ENCODE peak calls at places on chromosomes 7 and 10, in six cellular contexts. O is body of pancreas, S is thoracic aorta, F is SK-N-SH, C is cardiac muscle cell, X is fibroblast of pulmonary artery. P is an unnamed sample.

GRCh38 chr7:17302575-17303142 is 4.2 kb downstream of the AHR start:
- DNase-seq in S (no peak), C (no peak), X (peak), O (no peak), F (no peak), P (peak)

GRCh38 chr7:8236781-8237407 is 25.1 kb downstream of the ICA1 start:
- DNase-seq in C (no peak), O (no peak), X (no peak), S (no peak), F (peak), P (no peak)

GRCh38 chr7:27066148-27066547 is 29.7 kb downstream of the HOXA1 start:
- DNase-seq in O (no peak), X (peak), C (no peak), S (no peak), F (no peak), P (peak)

GRCh38 chr7:102193806-102194205 is 92.9 kb upstream of the SH2B2 start:
- DNase-seq in F (no peak), O (no peak), X (peak), S (no peak), C (no peak), P (peak)

GRCh38 chr7:32116436-32116835 is 46.2 kb upstream of the PDE1C start:
- DNase-seq in O (no peak), F (no peak), C (no peak), S (no peak), X (no peak), P (no peak)

GRCh38 chr10:34018129-34018528 is 683.7 kb upstream of the NRP1 start:
- DNase-seq in X (peak), S (no peak), C (no peak), F (no peak), O (no peak), P (no peak)

GRCh38 chr10:13734151-13734550 is 147.4 kb downstream of the PRPF18 start:
- DNase-seq in S (no peak), O (no peak), F (no peak), C (no peak), X (no peak), P (no peak)

GRCh38 chr7:40077849-40078248 is 56.6 kb downstream of the MPLKIP start:
- DNase-seq in F (no peak), O (no peak), C (no peak), S (no peak), X (peak), P (peak)

GRCh38 chr7:17939670-17940301 is 508 bp downstream of the SNX13 start:
- DNase-seq in X (peak), F (peak), C (peak), S (peak), O (peak), P (peak)

GRCh38 chr10:14975672-14976273 is 16.6 kb downstream of the MEIG1 start:
- DNase-seq in O (no peak), X (no peak), F (peak), S (no peak), C (no peak), P (no peak)
- TF ChIP-seq CTCF in O (peak), X (peak), F (peak), S (no peak), C (peak), P (peak)

DNA sequence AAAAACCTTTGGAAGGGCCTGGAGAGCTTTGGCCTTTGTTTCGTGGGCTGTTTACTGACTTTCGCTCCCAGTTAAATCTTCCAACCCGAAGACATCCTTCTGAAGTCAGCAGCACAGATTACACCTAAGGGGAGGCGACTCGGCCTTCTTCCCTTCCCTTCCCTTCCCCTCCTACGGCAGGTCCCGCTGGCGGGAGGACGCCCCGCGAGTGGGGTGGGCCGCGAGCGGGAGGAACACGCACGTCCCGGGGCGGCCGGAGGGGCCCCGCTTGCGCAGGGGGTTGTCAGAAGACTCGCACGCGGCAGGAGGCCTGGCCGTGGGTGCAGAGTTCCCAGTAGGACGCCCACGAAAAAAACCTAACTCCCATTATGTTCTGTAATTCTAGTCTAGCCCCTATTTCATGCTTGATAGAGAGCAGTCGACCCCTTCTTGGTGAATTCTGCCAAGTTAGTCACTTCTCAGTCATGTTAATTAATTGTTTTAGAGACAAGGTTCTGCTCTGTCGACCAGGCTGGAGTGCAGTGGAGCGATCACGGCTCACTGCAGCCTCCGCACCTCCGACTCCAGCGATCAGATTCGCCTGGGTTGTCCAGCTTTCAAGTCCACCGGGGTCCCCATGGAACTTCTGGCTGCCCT is 19.2 kb upstream of the ZNF32 start:
- DNase-seq in C (no peak), O (no peak), S (no peak), X (no peak), F (no peak), P (no peak)
- H3K4me3 ChIP-seq in C (no peak), O (no peak), S (peak), X (no peak), F (no peak), P (peak)

DNA sequence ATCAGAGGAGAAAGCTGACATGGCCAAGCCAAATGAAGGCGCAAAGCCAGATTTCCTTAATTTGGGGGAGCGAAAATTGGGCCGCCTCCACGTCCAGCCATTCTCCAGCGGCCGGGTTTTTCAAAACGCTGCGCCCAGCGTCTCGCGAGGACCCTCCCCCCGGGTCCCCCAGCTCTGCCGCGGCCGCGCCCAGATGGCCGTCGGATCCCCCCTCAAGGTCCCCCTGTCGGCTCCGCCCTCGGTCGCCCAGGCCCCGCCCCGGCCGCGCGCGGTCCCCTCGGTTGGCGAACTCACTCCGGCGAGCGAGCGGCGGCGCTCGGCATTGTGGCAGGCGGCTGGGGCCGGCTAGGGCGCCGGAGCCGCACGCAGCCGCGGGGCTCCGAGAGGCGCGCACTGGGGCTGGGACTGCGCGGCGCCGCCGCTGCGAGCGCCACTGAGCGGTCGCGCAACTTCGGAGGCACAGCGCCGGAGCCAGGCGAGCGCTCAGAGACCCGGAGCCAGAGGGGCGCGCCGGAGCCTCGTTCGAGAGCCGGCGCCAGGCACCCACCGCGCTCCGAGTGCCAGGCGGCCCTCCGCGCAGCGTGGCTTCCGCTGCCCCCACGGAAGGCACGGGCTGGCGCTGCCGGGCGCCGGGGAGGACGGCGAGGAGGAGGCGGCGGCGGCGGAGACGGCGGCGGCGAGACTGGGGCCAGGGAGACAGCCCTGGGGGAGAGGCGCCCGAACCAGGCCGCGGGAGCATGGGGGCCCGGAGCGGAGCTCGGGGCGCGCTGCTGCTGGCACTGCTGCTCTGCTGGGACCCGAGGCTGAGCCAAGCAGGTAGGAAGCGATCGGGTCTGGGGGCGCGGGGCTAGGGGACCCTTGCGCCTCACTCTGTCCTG is at the start of gene UNC5B:
- DNase-seq in S (peak), C (peak), O (peak), X (peak), F (peak), P (peak)
- TF ChIP-seq CTCF in S (peak), C (peak), O (peak), X (no peak), F (no peak), P (no peak)

GRCh38 chr10:2205406-2205805 is 468.1 kb upstream of the ADARB2 start:
- DNase-seq in S (no peak), X (no peak), C (no peak), F (no peak), O (no peak), P (no peak)
- H3K4me3 ChIP-seq in S (no peak), X (no peak), C (no peak), F (no peak), O (no peak), P (no peak)

DNA sequence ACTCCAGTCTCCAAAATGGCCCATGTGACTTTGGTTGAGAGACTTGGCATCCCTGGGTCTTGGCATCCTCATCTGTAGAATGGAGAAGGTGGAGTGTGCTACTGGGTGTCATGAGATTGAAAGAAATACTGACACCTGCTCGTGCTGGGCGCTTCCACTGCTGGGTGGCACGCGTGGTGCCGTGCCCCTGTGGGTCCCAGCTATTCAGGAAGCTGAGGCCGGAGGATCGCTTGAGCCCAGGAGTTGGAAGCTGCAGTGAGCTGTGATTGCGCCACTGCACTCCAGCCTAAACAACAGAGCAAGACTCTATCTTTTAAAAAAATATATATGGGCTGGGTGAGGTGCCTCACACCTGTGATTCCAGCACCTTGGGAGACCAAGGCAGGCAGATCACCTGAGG is 53.1 kb downstream of the NPTX2 start:
- DNase-seq in C (no peak), F (no peak), X (no peak), S (no peak), O (no peak), P (no peak)
- TF ChIP-seq CTCF in C (no peak), F (no peak), X (no peak), S (no peak), O (no peak), P (no peak)

DNA sequence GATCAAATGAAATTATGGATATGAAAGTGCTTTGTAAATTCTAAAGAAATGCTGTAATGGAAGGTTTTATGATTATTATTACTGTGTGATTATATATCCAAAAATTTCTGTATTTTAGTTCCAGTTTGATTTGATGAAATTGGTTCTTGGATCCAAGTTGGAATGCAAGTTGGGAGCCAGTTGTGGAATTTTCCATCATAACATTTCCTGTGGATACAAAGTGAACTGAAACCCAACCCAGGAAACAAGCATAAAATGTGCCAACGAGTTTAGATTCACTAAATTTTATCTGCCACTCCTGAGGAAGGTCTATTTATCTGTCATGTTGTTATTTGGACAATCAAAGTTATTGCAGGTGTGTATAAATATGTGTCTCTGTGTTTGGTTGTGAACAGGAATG is 131.4 kb upstream of the MDFIC start:
- DNase-seq in X (peak), S (no peak), C (no peak), F (no peak), O (no peak), P (no peak)
- H3K4me3 ChIP-seq in X (no peak), S (no peak), C (no peak), F (no peak), O (no peak), P (no peak)

GRCh38 chr10:67864560-67865371 is 19.7 kb upstream of the SIRT1 start:
- DNase-seq in S (no peak), F (no peak), O (no peak), C (no peak), X (no peak), P (no peak)
- TF ChIP-seq CTCF in S (no peak), F (no peak), O (no peak), C (no peak), X (no peak), P (no peak)

GRCh38 chr10:79149662-79150443 is 81.1 kb downstream of the ZMIZ1 start:
- DNase-seq in F (peak), C (no peak), O (peak), X (peak), S (no peak), P (peak)
- H3K4me3 ChIP-seq in F (no peak), C (no peak), O (no peak), X (no peak), S (no peak), P (no peak)

GRCh38 chr7:96713037-96713436 is 3.4 kb upstream of the SEM1 start:
- DNase-seq in F (no peak), X (no peak), O (no peak), C (no peak), S (no peak), P (no peak)

GRCh38 chr7:96707901-96708774 is 1.5 kb downstream of the SEM1 start:
- DNase-seq in C (no peak), S (no peak), X (peak), O (no peak), F (no peak), P (peak)

GRCh38 chr7:96708872-96709271 is 774 bp downstream of the SEM1 start:
- DNase-seq in X (no peak), S (no peak), F (no peak), O (no peak), C (no peak), P (no peak)

GRCh38 chr7:96710544-96710943 is 898 bp upstream of the SEM1 start:
- DNase-seq in X (no peak), C (no peak), S (no peak), O (no peak), F (no peak), P (no peak)

GRCh38 chr7:96709381-96710228 is at the start of gene SEM1:
- DNase-seq in S (peak), F (peak), O (peak), X (peak), C (peak), P (peak)
- TF ChIP-seq CTCF in S (no peak), F (peak), O (no peak), X (no peak), C (no peak), P (no peak)

DNA sequence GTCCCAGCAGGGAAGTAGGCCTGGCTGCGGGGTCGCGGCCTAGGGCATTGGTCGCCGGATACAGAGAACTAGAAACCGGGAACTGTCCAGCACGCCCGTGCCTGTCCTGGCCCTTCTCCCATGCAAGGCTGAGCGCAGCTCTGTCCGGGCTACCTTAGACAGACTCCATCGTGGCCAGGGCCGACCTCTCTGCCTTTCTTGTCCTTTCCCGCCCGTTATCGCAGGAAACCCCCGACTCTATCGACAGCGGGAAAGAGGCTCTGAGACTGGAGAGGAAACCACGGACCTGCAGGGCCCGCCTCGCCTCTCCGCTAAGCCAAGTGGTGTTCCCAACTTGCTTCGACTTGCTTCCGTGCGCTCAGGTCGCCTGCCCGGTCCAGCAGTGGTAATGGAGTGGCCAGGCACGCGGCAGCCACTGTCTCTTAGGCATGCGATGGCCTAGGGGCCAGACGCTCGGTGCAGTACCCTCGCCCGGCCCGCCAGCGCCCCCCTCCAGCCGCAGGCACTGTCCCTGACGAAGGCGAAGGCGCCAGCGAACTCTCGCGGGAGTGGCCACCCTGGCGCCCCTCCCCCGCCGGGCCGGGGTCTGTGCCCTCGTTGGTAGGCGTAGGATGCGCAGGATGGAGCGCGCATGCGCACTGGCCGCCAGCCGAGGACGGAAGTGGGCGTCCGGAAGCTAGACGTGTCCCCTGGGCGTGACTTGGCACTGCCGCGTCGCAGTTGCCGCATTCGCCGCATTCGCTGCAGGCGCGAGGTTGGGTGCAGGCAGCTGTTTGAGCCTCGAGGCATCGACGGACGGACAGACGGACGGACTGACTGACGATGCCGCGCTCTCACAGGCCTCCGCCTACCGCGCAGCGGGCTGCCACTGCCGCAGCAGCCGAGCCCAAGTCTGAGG is 54.4 kb downstream of the MCMBP start:
- DNase-seq in X (peak), F (peak), O (peak), S (no peak), C (peak), P (peak)
- H3K4me3 ChIP-seq in X (peak), F (no peak), O (no peak), S (peak), C (peak), P (peak)